ENCODE peak calls at places on chromosome 4, in eight cellular contexts. B is CD8-positive, alpha-beta T cell; N is GM23338; S is tibial nerve; A is IMR-90; K is kidney; G is astrocyte; Q is psoas muscle. J is an unnamed sample. For H3K4me1, the result is how much of the 10 kb centered on the place peaks cover.

GRCh38 chr4:56686537-56687231 is 5.6 kb upstream of the HOPX start:
- DNase-seq in G (no peak), A (no peak), N (no peak), S (no peak), B (no peak), Q (no peak), K (no peak), J (no peak)

GRCh38 chr4:74094227-74094626 is 4.8 kb downstream of the CXCL2 start:
- DNase-seq in K (no peak), N (no peak), Q (no peak), G (no peak), S (no peak), A (no peak), B (no peak), J (no peak)

GRCh38 chr4:9947168-9948062 is 73.9 kb downstream of the SLC2A9 start:
- DNase-seq in N (no peak), Q (no peak), K (no peak), B (no peak), A (no peak), S (no peak), G (no peak), J (no peak)

GRCh38 chr4:17597517-17597916 is 16.9 kb upstream of the MED28 start:
- DNase-seq in S (no peak), B (no peak), Q (no peak), A (peak), G (no peak), N (peak), K (no peak), J (no peak)

GRCh38 chr4:22412013-22412412 is 103.9 kb downstream of the ADGRA3 start:
- DNase-seq in G (no peak), N (no peak), K (no peak), B (no peak), Q (no peak), A (no peak), S (no peak), J (no peak)

GRCh38 chr4:187929024-187929423 is 66.5 kb upstream of the ZFP42 start:
- DNase-seq in K (no peak), G (no peak), A (no peak), Q (no peak), S (no peak), N (peak), B (no peak), J (no peak)

GRCh38 chr4:184413227-184414064 is 60.9 kb downstream of the IRF2 start:
- DNase-seq in N (no peak), A (no peak), B (no peak), S (no peak), G (no peak), K (no peak), Q (no peak), J (no peak)

GRCh38 chr4:138579146-138579545 is 337.0 kb upstream of the SLC7A11 start:
- DNase-seq in G (no peak), S (no peak), Q (no peak), A (no peak), K (no peak), B (no peak), N (no peak), J (no peak)

GRCh38 chr4:85792576-85792975 is 317.6 kb downstream of the ARHGAP24 start:
- DNase-seq in K (no peak), Q (no peak), G (no peak), N (no peak), B (no peak), A (no peak), S (no peak), J (no peak)

GRCh38 chr4:145988628-145989027 is 50.0 kb upstream of the ZNF827 start:
- DNase-seq in Q (no peak), A (no peak), G (no peak), N (no peak), B (no peak), K (no peak), S (no peak), J (no peak)

GRCh38 chr4:15436515-15436914 is 8.7 kb downstream of the C1QTNF7 start:
- DNase-seq in B (no peak), A (peak), Q (no peak), S (no peak), K (no peak), N (no peak), G (peak), J (no peak)

GRCh38 chr4:76639292-76639691 is 204.3 kb downstream of the SHROOM3 start:
- DNase-seq in G (no peak), A (peak), N (no peak), Q (no peak), B (no peak), S (no peak), K (no peak), J (peak)

GRCh38 chr4:64756016-64756415 is 346.8 kb upstream of the TECRL start:
- DNase-seq in Q (no peak), S (no peak), G (peak), N (no peak), A (no peak), K (no peak), B (no peak), J (no peak)

GRCh38 chr4:1220566-1220965 is 28.4 kb downstream of the CTBP1 start:
- DNase-seq in S (no peak), A (no peak), N (no peak), B (no peak), G (no peak), Q (no peak), K (no peak), J (no peak)

GRCh38 chr4:182944484-182945227 is 27.5 kb upstream of the DCTD start:
- DNase-seq in A (no peak), B (no peak), N (no peak), K (no peak), G (no peak), Q (no peak), S (no peak), J (no peak)

GRCh38 chr4:183422962-183423653 is 21.3 kb upstream of the CDKN2AIP start:
- DNase-seq in B (no peak), S (no peak), A (peak), Q (no peak), K (no peak), G (peak), N (no peak), J (no peak)

GRCh38 chr4:151987606-151988005 is 226.8 kb upstream of the GATB start:
- DNase-seq in Q (no peak), G (peak), A (no peak), S (no peak), K (no peak), B (no peak), N (no peak), J (no peak)

GRCh38 chr4:22167201-22167600 is 218.6 kb upstream of the KCNIP4 start:
- DNase-seq in S (no peak), G (peak), Q (no peak), K (no peak), B (no peak), N (no peak), A (no peak), J (no peak)

GRCh38 chr4:141654098-141654497 is 17.7 kb downstream of the IL15 start:
- DNase-seq in A (peak), B (no peak), Q (peak), G (peak), K (no peak), S (no peak), N (peak), J (peak)

GRCh38 chr4:14967982-14968381 is 34.3 kb upstream of the CPEB2 start:
- DNase-seq in S (no peak), K (no peak), G (no peak), Q (no peak), A (no peak), N (no peak), B (no peak), J (no peak)

GRCh38 chr4:153038493-153039311 is 102.6 kb downstream of the FHDC1 start:
- DNase-seq in G (no peak), A (no peak), N (peak), Q (no peak), B (no peak), S (no peak), K (no peak), J (no peak)

GRCh38 chr4:146243141-146243882 is 29.0 kb downstream of the REELD1 start:
- DNase-seq in B (no peak), A (peak), G (peak), K (peak), N (peak), Q (no peak), S (no peak), J (no peak)

GRCh38 chr4:60724623-60725022 is 475.5 kb upstream of the ADGRL3 start:
- DNase-seq in B (no peak), Q (no peak), G (peak), A (peak), K (no peak), N (peak), S (no peak), J (no peak)

GRCh38 chr4:4856071-4857000 is 3.1 kb upstream of the MSX1 start:
- DNase-seq in N (peak), B (no peak), A (no peak), G (no peak), K (peak), Q (no peak), S (no peak), J (peak)

GRCh38 chr4:129095811-129096454 is at the start of gene C4orf33:
- DNase-seq in G (peak), N (peak), Q (peak), A (peak), B (peak), K (peak), S (peak), J (peak)

DNA sequence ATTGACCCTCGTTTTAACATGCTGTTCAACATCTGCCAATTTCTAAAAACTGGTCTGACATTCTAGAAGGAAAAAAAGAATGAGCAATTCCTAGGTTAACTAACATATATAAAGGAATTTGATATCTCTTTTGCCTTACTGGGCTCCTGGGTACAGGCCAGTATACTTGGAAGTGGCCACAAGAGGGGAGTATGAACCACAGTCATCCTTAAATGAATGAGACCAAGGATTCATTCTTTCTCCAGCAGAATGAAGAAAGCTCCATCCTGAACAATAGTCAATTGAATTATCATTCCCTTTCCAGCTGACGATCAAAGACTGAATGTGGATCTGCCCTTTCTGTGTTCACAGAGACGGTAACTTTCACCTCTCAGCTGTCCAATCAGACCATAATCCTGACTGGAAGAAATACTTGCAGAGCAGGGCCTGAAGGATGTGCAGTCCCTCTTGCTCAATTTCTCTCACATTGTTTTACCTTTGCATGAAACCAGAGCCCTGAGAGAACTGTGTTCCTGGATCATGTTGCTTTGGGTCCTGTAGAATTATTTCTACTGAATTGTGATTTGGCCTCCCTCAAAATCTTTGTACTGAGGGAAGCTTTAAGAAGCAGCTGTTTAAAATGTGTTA is 14.8 kb upstream of the SPARCL1 start:
- DNase-seq in A (peak), G (peak), B (no peak), K (no peak), Q (no peak), N (peak), S (no peak), J (no peak)
- TF ChIP-seq CTCF in A (peak), G (peak), B (no peak), K (peak), Q (peak), N (peak), S (peak), J (peak)

GRCh38 chr4:98664959-98665358 is 6.5 kb upstream of the TSPAN5 start:
- DNase-seq in B (no peak), S (no peak), G (no peak), K (no peak), N (peak), Q (no peak), A (no peak), J (no peak)
- H3K4me1 ChIP-seq in B (under half), S (under half), G (under half), K (under half), N (under half), Q (under half), A (under half), J (under half)

DNA sequence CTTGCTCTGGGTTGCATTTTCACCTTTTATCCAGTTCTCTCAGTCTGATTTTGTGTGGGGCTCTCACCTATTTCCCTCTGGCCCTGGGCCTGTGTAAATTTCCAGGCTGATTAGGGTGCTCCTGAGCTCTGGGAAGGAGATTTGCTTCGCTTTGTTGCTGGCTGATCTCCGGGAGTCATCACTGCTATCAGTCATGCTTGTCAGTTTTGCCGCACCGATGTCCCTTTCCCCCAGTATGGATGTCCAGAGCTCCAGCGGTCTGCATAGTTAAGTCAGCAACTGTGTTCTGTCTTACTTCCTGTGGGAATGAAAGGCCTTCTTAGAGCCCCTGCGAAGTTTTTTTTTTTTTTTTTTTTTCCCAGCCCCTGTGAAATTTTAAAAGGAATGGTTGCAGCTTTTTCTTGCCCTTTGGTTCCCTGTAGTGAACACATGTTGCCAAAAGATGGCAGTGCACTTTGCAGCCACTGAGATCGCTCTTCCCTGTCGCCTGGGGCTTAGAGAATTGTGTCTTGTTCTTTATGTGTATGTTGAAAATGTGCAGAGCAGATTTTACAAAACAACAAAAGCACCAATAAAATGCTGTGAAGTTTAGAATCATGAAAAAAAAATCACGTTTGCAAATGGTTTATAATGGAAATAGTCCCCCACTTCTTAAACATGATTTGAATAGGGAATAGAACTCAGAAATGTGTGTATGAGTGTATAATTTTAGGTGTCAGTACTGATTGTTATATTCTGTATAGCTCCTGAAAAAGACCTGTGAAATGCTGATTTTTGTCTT is 109.2 kb upstream of the SLC4A4 start:
- DNase-seq in B (no peak), A (peak), N (peak), K (peak), G (peak), S (no peak), Q (no peak), J (peak)
- TF ChIP-seq CTCF in B (no peak), A (peak), N (peak), K (peak), G (peak), S (peak), Q (peak), J (peak)

DNA sequence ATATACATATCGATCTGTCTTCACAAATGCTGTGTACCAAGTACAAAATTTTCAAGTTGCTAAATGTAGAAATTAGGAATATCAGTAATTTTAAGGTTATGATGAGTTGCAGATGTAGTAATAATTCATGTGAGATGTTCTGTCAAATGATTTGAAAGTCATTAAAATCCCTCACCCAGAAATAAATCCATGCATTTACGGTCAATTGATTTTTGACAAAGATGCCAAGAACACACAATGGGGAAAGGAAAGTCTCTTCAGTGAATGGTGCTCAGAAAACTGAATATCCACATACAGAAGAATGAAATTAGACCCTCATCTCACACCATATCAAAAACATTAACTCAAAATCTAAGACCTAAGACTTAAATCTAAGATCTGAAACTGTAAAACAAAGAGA is 12.9 kb upstream of the BMPR1B start:
- DNase-seq in B (no peak), Q (no peak), N (no peak), A (no peak), G (no peak), S (no peak), K (no peak), J (no peak)
- H3K4me1 ChIP-seq in B (under half), Q (under half), N (under half), A (under half), G (under half), S (under half), K (under half), J (under half)

DNA sequence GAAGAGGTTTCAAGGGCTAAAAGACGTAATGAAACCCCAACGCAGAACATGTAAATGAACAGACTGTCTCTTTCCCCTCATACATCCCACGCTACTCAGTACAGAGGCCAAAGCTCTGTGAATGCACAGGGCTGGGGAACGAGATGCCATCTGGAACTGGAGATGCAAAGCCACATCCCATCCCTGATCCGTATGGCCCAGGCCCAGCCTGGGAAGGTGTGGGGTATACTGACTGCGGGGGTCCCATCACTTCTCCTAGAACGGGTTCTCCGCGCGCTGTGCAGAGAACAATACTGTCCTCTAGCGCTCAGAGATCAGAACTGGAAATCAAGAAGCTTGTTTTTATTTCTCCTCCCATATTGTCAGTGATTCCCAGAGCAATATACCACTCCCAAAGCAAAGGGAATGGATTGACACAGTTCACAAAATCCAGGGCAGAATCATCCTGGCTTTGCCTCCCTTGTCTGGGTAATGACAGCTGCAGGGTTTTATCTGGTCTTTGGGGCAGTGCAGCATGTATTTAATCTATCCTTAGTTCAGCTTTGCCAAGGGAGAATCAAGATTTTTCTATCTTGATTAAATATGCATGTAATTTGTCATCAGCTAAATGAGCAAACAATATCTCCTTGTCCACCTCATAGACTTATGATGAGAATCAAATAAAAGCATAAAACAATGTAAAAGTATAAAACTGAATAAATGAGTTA is 47.3 kb upstream of the TLR3 start:
- DNase-seq in Q (no peak), S (no peak), K (peak), G (peak), B (no peak), N (peak), A (peak), J (no peak)
- TF ChIP-seq CTCF in Q (peak), S (peak), K (peak), G (peak), B (no peak), N (peak), A (peak), J (peak)

GRCh38 chr4:41196633-41197332 is 17.6 kb downstream of the APBB2 start:
- DNase-seq in A (no peak), N (no peak), Q (no peak), B (no peak), G (peak), K (no peak), S (no peak), J (no peak)

GRCh38 chr4:41189669-41190068 is 24.7 kb downstream of the APBB2 start:
- DNase-seq in B (no peak), A (no peak), N (no peak), Q (no peak), K (no peak), S (no peak), G (no peak), J (no peak)

GRCh38 chr4:41197495-41197894 is 16.8 kb downstream of the APBB2 start:
- DNase-seq in B (no peak), G (no peak), N (no peak), K (no peak), Q (no peak), S (no peak), A (no peak), J (no peak)

GRCh38 chr4:41189076-41189475 is 25.3 kb downstream of the APBB2 start:
- DNase-seq in K (no peak), B (no peak), S (no peak), N (no peak), G (no peak), A (peak), Q (no peak), J (no peak)

GRCh38 chr4:41192136-41192535 is 22.2 kb downstream of the APBB2 start:
- DNase-seq in Q (no peak), B (no peak), N (no peak), A (peak), K (no peak), G (peak), S (no peak), J (no peak)
- H3K4me1 ChIP-seq in Q (under half), B (under half), N (under half), A (under half), K (under half), G (under half), S (under half), J (under half)

GRCh38 chr4:2792711-2793577 is at the start of gene SH3BP2:
- DNase-seq in K (peak), N (peak), A (peak), B (no peak), S (peak), Q (peak), G (no peak), J (peak)
- TF ChIP-seq CTCF in K (no peak), N (no peak), A (no peak), B (no peak), S (no peak), Q (no peak), G (no peak), J (no peak)

DNA sequence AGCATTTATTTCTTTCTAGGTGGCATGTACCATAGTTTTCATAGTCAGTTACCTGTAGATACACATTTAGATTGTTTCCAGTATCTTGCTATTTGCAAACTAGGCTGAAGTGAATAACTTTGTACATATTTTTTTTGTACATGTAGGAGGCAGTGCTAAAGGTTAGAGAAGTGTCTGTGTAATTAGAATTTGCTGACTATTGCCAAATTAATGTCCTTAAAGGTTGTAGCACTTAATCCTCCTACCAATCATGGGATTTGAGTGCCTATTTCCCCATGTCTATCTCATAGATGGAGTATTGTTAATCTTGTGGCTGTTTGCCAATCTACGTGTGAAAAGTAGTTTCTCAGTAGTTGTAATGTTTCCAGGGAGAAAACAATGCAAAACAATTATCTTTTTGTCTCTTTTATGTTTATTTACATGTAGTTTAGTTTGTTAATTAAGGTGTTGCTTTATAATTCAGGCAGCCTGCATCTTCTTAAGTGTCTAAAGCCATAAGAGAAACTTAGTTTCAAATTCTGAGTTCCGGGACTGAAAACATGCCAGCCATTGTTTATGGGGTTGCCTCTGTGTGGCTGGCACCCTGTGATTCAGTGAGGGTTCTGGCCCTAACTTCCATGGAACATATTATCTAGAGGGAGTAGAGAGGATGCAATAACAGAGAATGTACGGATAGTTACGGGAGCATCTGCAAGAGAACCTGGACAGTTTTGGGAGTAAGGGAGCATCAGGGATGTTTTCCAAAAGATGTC is 142.4 kb downstream of the KLHL8 start:
- DNase-seq in N (no peak), Q (no peak), A (no peak), B (no peak), S (no peak), G (no peak), K (no peak), J (no peak)
- H3K4me1 ChIP-seq in N (under half), Q (half or more), A (under half), B (under half), S (half or more), G (under half), K (under half), J (half or more)

J was measured in upper lobe of left lung.